ENCODE peak calls at places on chromosomes 7 and 10, in six cellular contexts. One of them, this sample, is unnamed.
A peak's percentile ranks its signal among the peaks of the same experiment; 100 is the strongest.

GRCh38 chr7:73452999-73453635 is 19.5 kb downstream of the FZD9 start:
- DNase-seq in stimulated activated CD4-positive, alpha-beta T cell treated with anti-CD3 and anti-CD28 coated beads, Interleukin-1b, Interleukin-23, amount 100 ng/mL, for 1 hour: no peak
- DNase-seq in activated CD4-positive, alpha-beta T cell treated with anti-CD3 and anti-CD28 coated beads, Interleukin-2, amount 50 U/mL, for 1 hour: no peak
- DNase-seq in NCI-H1105: no peak
- DNase-seq in A549: no peak
- DNase-seq in GM23338: no peak
- DNase-seq in this sample: no peak

GRCh38 chr7:54292171-54292925 is 249.8 kb upstream of the VSTM2A start:
- DNase-seq in NCI-H1105: no peak
- DNase-seq in stimulated activated CD4-positive, alpha-beta T cell treated with anti-CD3 and anti-CD28 coated beads, Interleukin-1b, Interleukin-23, amount 100 ng/mL, for 1 hour: no peak
- DNase-seq in GM23338: peak; percentile 87
- DNase-seq in A549: no peak
- DNase-seq in activated CD4-positive, alpha-beta T cell treated with anti-CD3 and anti-CD28 coated beads, Interleukin-2, amount 50 U/mL, for 1 hour: no peak
- DNase-seq in this sample: no peak

GRCh38 chr10:72567421-72567820 is 58.5 kb downstream of the MICU1 start:
- DNase-seq in activated CD4-positive, alpha-beta T cell treated with anti-CD3 and anti-CD28 coated beads, Interleukin-2, amount 50 U/mL, for 1 hour: no peak
- DNase-seq in stimulated activated CD4-positive, alpha-beta T cell treated with anti-CD3 and anti-CD28 coated beads, Interleukin-1b, Interleukin-23, amount 100 ng/mL, for 1 hour: no peak
- DNase-seq in NCI-H1105: no peak
- DNase-seq in GM23338: no peak
- DNase-seq in A549: peak; percentile 65
- DNase-seq in this sample: no peak

GRCh38 chr7:88302486-88302885 is 4.2 kb downstream of the STEAP4 start:
- DNase-seq in stimulated activated CD4-positive, alpha-beta T cell treated with anti-CD3 and anti-CD28 coated beads, Interleukin-1b, Interleukin-23, amount 100 ng/mL, for 1 hour: no peak
- DNase-seq in A549: no peak
- DNase-seq in GM23338: no peak
- DNase-seq in activated CD4-positive, alpha-beta T cell treated with anti-CD3 and anti-CD28 coated beads, Interleukin-2, amount 50 U/mL, for 1 hour: no peak
- DNase-seq in NCI-H1105: no peak
- DNase-seq in this sample: no peak

GRCh38 chr7:159078193-159078910 is 66.3 kb downstream of the VIPR2 start:
- DNase-seq in GM23338: no peak
- DNase-seq in activated CD4-positive, alpha-beta T cell treated with anti-CD3 and anti-CD28 coated beads, Interleukin-2, amount 50 U/mL, for 1 hour: no peak
- DNase-seq in A549: no peak
- DNase-seq in NCI-H1105: no peak
- DNase-seq in stimulated activated CD4-positive, alpha-beta T cell treated with anti-CD3 and anti-CD28 coated beads, Interleukin-1b, Interleukin-23, amount 100 ng/mL, for 1 hour: no peak
- DNase-seq in this sample: no peak

GRCh38 chr10:60281331-60281730 is 108.3 kb downstream of the ANK3 start:
- DNase-seq in activated CD4-positive, alpha-beta T cell treated with anti-CD3 and anti-CD28 coated beads, Interleukin-2, amount 50 U/mL, for 1 hour: no peak
- DNase-seq in A549: no peak
- DNase-seq in NCI-H1105: no peak
- DNase-seq in GM23338: no peak
- DNase-seq in stimulated activated CD4-positive, alpha-beta T cell treated with anti-CD3 and anti-CD28 coated beads, Interleukin-1b, Interleukin-23, amount 100 ng/mL, for 1 hour: no peak
- DNase-seq in this sample: no peak

GRCh38 chr7:14351167-14351566 is 361.7 kb upstream of the ETV1 start:
- DNase-seq in activated CD4-positive, alpha-beta T cell treated with anti-CD3 and anti-CD28 coated beads, Interleukin-2, amount 50 U/mL, for 1 hour: no peak
- DNase-seq in stimulated activated CD4-positive, alpha-beta T cell treated with anti-CD3 and anti-CD28 coated beads, Interleukin-1b, Interleukin-23, amount 100 ng/mL, for 1 hour: no peak
- DNase-seq in NCI-H1105: no peak
- DNase-seq in A549: no peak
- DNase-seq in GM23338: no peak
- DNase-seq in this sample: no peak

GRCh38 chr10:129114588-129114987 is 352.5 kb upstream of the MGMT start:
- DNase-seq in activated CD4-positive, alpha-beta T cell treated with anti-CD3 and anti-CD28 coated beads, Interleukin-2, amount 50 U/mL, for 1 hour: no peak
- DNase-seq in stimulated activated CD4-positive, alpha-beta T cell treated with anti-CD3 and anti-CD28 coated beads, Interleukin-1b, Interleukin-23, amount 100 ng/mL, for 1 hour: no peak
- DNase-seq in A549: no peak
- DNase-seq in NCI-H1105: no peak
- DNase-seq in GM23338: no peak
- DNase-seq in this sample: no peak

GRCh38 chr7:74477188-74477587 is 23.5 kb downstream of the GTF2IRD1 start:
- DNase-seq in GM23338: no peak
- DNase-seq in activated CD4-positive, alpha-beta T cell treated with anti-CD3 and anti-CD28 coated beads, Interleukin-2, amount 50 U/mL, for 1 hour: no peak
- DNase-seq in NCI-H1105: no peak
- DNase-seq in stimulated activated CD4-positive, alpha-beta T cell treated with anti-CD3 and anti-CD28 coated beads, Interleukin-1b, Interleukin-23, amount 100 ng/mL, for 1 hour: no peak
- DNase-seq in A549: no peak
- DNase-seq in this sample: no peak

GRCh38 chr10:120963053-120963533 is 111.9 kb downstream of the WDR11 start:
- DNase-seq in GM23338: peak; percentile 76
- DNase-seq in stimulated activated CD4-positive, alpha-beta T cell treated with anti-CD3 and anti-CD28 coated beads, Interleukin-1b, Interleukin-23, amount 100 ng/mL, for 1 hour: no peak
- DNase-seq in activated CD4-positive, alpha-beta T cell treated with anti-CD3 and anti-CD28 coated beads, Interleukin-2, amount 50 U/mL, for 1 hour: no peak
- DNase-seq in A549: no peak
- DNase-seq in NCI-H1105: peak; percentile 51
- DNase-seq in this sample: no peak

GRCh38 chr10:96201525-96201924 is 69.8 kb downstream of the BLNK start:
- DNase-seq in NCI-H1105: no peak
- DNase-seq in stimulated activated CD4-positive, alpha-beta T cell treated with anti-CD3 and anti-CD28 coated beads, Interleukin-1b, Interleukin-23, amount 100 ng/mL, for 1 hour: no peak
- DNase-seq in A549: no peak
- DNase-seq in activated CD4-positive, alpha-beta T cell treated with anti-CD3 and anti-CD28 coated beads, Interleukin-2, amount 50 U/mL, for 1 hour: no peak
- DNase-seq in GM23338: no peak
- DNase-seq in this sample: no peak

GRCh38 chr7:104130726-104131125 is 77.1 kb downstream of the ORC5 start:
- DNase-seq in activated CD4-positive, alpha-beta T cell treated with anti-CD3 and anti-CD28 coated beads, Interleukin-2, amount 50 U/mL, for 1 hour: no peak
- DNase-seq in NCI-H1105: no peak
- DNase-seq in stimulated activated CD4-positive, alpha-beta T cell treated with anti-CD3 and anti-CD28 coated beads, Interleukin-1b, Interleukin-23, amount 100 ng/mL, for 1 hour: no peak
- DNase-seq in GM23338: no peak
- DNase-seq in A549: no peak
- DNase-seq in this sample: no peak

GRCh38 chr10:84416245-84416555 is 87.8 kb downstream of the CCSER2 start:
- DNase-seq in A549: no peak
- DNase-seq in NCI-H1105: no peak
- DNase-seq in activated CD4-positive, alpha-beta T cell treated with anti-CD3 and anti-CD28 coated beads, Interleukin-2, amount 50 U/mL, for 1 hour: no peak
- DNase-seq in GM23338: no peak
- DNase-seq in stimulated activated CD4-positive, alpha-beta T cell treated with anti-CD3 and anti-CD28 coated beads, Interleukin-1b, Interleukin-23, amount 100 ng/mL, for 1 hour: no peak
- DNase-seq in this sample: no peak

GRCh38 chr7:144137501-144137900 is 14.5 kb downstream of the OR2A14 start:
- DNase-seq in GM23338: no peak
- DNase-seq in NCI-H1105: no peak
- DNase-seq in stimulated activated CD4-positive, alpha-beta T cell treated with anti-CD3 and anti-CD28 coated beads, Interleukin-1b, Interleukin-23, amount 100 ng/mL, for 1 hour: no peak
- DNase-seq in activated CD4-positive, alpha-beta T cell treated with anti-CD3 and anti-CD28 coated beads, Interleukin-2, amount 50 U/mL, for 1 hour: no peak
- DNase-seq in A549: no peak
- DNase-seq in this sample: no peak

GRCh38 chr10:69914373-69915268 is 112.9 kb downstream of the COL13A1 start:
- DNase-seq in activated CD4-positive, alpha-beta T cell treated with anti-CD3 and anti-CD28 coated beads, Interleukin-2, amount 50 U/mL, for 1 hour: peak; percentile 45
- DNase-seq in GM23338: peak; percentile 87
- DNase-seq in A549: peak; percentile 65
- DNase-seq in NCI-H1105: no peak
- DNase-seq in stimulated activated CD4-positive, alpha-beta T cell treated with anti-CD3 and anti-CD28 coated beads, Interleukin-1b, Interleukin-23, amount 100 ng/mL, for 1 hour: peak; percentile 5
- DNase-seq in this sample: peak; percentile 57

GRCh38 chr7:36287371-36288241 is 102.1 kb upstream of the ANLN start:
- DNase-seq in activated CD4-positive, alpha-beta T cell treated with anti-CD3 and anti-CD28 coated beads, Interleukin-2, amount 50 U/mL, for 1 hour: no peak
- DNase-seq in stimulated activated CD4-positive, alpha-beta T cell treated with anti-CD3 and anti-CD28 coated beads, Interleukin-1b, Interleukin-23, amount 100 ng/mL, for 1 hour: no peak
- DNase-seq in NCI-H1105: no peak
- DNase-seq in GM23338: no peak
- DNase-seq in A549: peak; percentile 57
- DNase-seq in this sample: no peak

GRCh38 chr10:50567384-50567783 is 56.4 kb downstream of the SGMS1 start:
- DNase-seq in activated CD4-positive, alpha-beta T cell treated with anti-CD3 and anti-CD28 coated beads, Interleukin-2, amount 50 U/mL, for 1 hour: no peak
- DNase-seq in NCI-H1105: peak; percentile 53
- DNase-seq in A549: no peak
- DNase-seq in stimulated activated CD4-positive, alpha-beta T cell treated with anti-CD3 and anti-CD28 coated beads, Interleukin-1b, Interleukin-23, amount 100 ng/mL, for 1 hour: no peak
- DNase-seq in GM23338: no peak
- DNase-seq in this sample: no peak

GRCh38 chr10:59880976-59881510 is 25.3 kb downstream of the CCDC6 start:
- DNase-seq in GM23338: no peak
- DNase-seq in activated CD4-positive, alpha-beta T cell treated with anti-CD3 and anti-CD28 coated beads, Interleukin-2, amount 50 U/mL, for 1 hour: no peak
- DNase-seq in A549: no peak
- DNase-seq in stimulated activated CD4-positive, alpha-beta T cell treated with anti-CD3 and anti-CD28 coated beads, Interleukin-1b, Interleukin-23, amount 100 ng/mL, for 1 hour: no peak
- DNase-seq in NCI-H1105: no peak
- DNase-seq in this sample: no peak

GRCh38 chr10:5944389-5945202 is 32.7 kb downstream of the IL15RA start:
- DNase-seq in GM23338: no peak
- DNase-seq in activated CD4-positive, alpha-beta T cell treated with anti-CD3 and anti-CD28 coated beads, Interleukin-2, amount 50 U/mL, for 1 hour: no peak
- DNase-seq in NCI-H1105: no peak
- DNase-seq in A549: peak; percentile 75
- DNase-seq in stimulated activated CD4-positive, alpha-beta T cell treated with anti-CD3 and anti-CD28 coated beads, Interleukin-1b, Interleukin-23, amount 100 ng/mL, for 1 hour: no peak
- DNase-seq in this sample: no peak